ENCODE peak calls at places on chromosomes 1 and 21, in ten cellular contexts. J is GM12878, Z is upper lobe of left lung, B is HCT116, U is prostate gland, O is GM12892, I is GM12891, E is transverse colon, D is HL-60, Q is GM23338. Y is an unnamed sample.

GRCh38 chr1:158819461-158820443 is 11.4 kb upstream of the MNDA start:
- DNase-seq in J (peak; percentile 35), Z (no peak), B (no peak), U (no peak), O (no peak), I (no peak), E (no peak), D (peak; percentile 21), Q (no peak), Y (peak; percentile 79)

GRCh38 chr1:222454782-222455181 is 93.1 kb downstream of the HHIPL2 start:
- DNase-seq in J (no peak), Z (no peak), B (no peak), U (no peak), O (no peak), I (no peak), E (peak; percentile 8), D (no peak), Q (peak; percentile 25), Y (no peak)

GRCh38 chr1:228141082-228141870 is 1.2 kb downstream of the GUK1 start:
- DNase-seq in J (no peak), Z (peak; percentile 39), B (no peak), U (no peak), O (no peak), I (peak; percentile 56), E (peak; percentile 58), D (no peak), Q (no peak), Y (peak; percentile 79)

GRCh38 chr1:188433428-188433827 is 1604.7 kb downstream of the PLA2G4A start:
- DNase-seq in J (no peak), Z (no peak), B (no peak), U (no peak), O (no peak), I (no peak), E (no peak), D (no peak), Q (no peak), Y (no peak)

GRCh38 chr1:228697209-228698016 is 37.9 kb upstream of the RHOU start:
- DNase-seq in J (no peak), Z (no peak), B (no peak), U (peak; percentile 20), O (no peak), I (no peak), E (peak; percentile 32), D (peak; percentile 92), Q (peak; percentile 17), Y (no peak)

GRCh38 chr1:46466477-46467182 is 23.0 kb upstream of the DMBX1 start:
- DNase-seq in J (no peak), Z (peak; percentile 90), B (no peak), U (no peak), O (no peak), I (no peak), E (no peak), D (no peak), Q (peak; percentile 83), Y (no peak)

GRCh38 chr1:56169856-56170255 is 409.5 kb downstream of the PLPP3 start:
- DNase-seq in J (no peak), Z (no peak), B (no peak), U (no peak), O (no peak), I (no peak), E (no peak), D (no peak), Q (no peak), Y (no peak)

GRCh38 chr1:96075704-96076455 is 645.7 kb upstream of the PTBP2 start:
- DNase-seq in J (no peak), Z (no peak), B (no peak), U (no peak), O (no peak), I (no peak), E (no peak), D (no peak), Q (no peak), Y (no peak)

GRCh38 chr1:200304146-200304545 is 105.7 kb downstream of the ZNF281 start:
- DNase-seq in J (no peak), Z (no peak), B (no peak), U (no peak), O (no peak), I (no peak), E (no peak), D (no peak), Q (no peak), Y (no peak)

GRCh38 chr1:27487927-27488522 is 1.9 kb downstream of the WASF2 start:
- DNase-seq in J (no peak), Z (no peak), B (no peak), U (no peak), O (no peak), I (no peak), E (no peak), D (peak; percentile 42), Q (no peak), Y (no peak)

GRCh38 chr21:29730281-29730680 is 209.5 kb downstream of the GRIK1 start:
- DNase-seq in J (no peak), Z (no peak), B (no peak), U (no peak), O (no peak), I (no peak), E (no peak), D (no peak), Q (no peak), Y (no peak)

GRCh38 chr1:83692524-83693336 is 306.2 kb downstream of the TTLL7 start:
- DNase-seq in J (peak; percentile 9), Z (no peak), B (no peak), U (no peak), O (no peak), I (no peak), E (no peak), D (no peak), Q (peak; percentile 81), Y (no peak)

GRCh38 chr1:216461466-216461865 is 38.2 kb upstream of the USH2A start:
- DNase-seq in J (no peak), Z (no peak), B (no peak), U (no peak), O (no peak), I (no peak), E (no peak), D (no peak), Q (peak; percentile 5), Y (no peak)

GRCh38 chr1:37808369-37809319 is 636 bp upstream of the YRDC start:
- DNase-seq in J (no peak), Z (peak; percentile 95), B (no peak), U (peak; percentile 27), O (peak; percentile 69), I (no peak), E (peak; percentile 79), D (peak; percentile 42), Q (peak; percentile 59), Y (peak; percentile 92)

DNA sequence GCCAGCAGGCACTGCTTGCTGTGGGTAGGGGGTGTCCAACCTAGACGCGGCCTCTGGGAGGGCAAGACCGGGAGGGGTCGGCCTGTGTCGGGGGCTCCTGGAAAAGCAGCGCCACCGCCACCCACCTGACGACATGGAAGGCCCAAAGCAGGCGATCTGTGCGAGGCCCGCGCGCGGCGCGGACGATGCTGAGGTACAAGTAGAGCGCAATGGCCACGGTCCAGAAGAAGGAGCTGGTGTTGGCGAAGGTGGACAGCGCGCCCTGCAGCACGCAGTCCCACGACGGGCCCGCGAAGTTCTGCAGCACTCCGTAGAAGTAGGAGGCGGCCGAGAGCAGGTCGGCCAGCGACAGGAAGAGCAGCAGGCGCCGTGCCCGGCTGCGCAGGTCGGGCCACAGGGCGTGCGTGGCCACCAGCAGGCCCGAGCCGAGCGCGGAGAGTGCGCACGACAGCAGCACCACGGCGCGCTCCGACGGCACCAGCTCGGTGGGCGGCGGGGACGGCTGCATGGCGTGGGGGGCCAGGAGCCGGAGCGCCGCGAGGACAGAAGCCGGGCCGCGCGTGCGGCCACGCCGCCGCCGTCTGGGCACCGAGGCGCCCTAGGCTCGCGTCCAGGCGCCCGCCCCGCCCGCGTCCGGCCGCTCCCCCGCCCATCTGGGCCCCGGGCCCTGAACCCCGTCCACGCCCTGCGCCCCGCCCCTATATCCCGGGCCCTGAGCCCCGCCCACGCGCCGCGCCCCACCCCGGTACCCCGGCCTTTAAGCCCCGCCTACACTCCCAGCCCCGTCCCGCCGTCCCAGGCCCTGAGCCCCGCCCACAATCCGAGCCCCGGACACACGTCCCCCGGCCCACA is at the start of gene GPR157:
- DNase-seq in J (no peak), Z (peak; percentile 99), B (peak; percentile 70), U (peak; percentile 91), O (peak; percentile 95), I (peak; percentile 91), E (peak; percentile 95), D (peak; percentile 48), Q (peak; percentile 89), Y (peak; percentile 100)
- TF ChIP-seq POLR2AphosphoS5 in J (no peak), Z (peak; percentile 50), B (peak; percentile 78), U (no peak), O (no peak), I (no peak), E (no peak), D (no peak), Q (peak; percentile 5), Y (no peak)

DNA sequence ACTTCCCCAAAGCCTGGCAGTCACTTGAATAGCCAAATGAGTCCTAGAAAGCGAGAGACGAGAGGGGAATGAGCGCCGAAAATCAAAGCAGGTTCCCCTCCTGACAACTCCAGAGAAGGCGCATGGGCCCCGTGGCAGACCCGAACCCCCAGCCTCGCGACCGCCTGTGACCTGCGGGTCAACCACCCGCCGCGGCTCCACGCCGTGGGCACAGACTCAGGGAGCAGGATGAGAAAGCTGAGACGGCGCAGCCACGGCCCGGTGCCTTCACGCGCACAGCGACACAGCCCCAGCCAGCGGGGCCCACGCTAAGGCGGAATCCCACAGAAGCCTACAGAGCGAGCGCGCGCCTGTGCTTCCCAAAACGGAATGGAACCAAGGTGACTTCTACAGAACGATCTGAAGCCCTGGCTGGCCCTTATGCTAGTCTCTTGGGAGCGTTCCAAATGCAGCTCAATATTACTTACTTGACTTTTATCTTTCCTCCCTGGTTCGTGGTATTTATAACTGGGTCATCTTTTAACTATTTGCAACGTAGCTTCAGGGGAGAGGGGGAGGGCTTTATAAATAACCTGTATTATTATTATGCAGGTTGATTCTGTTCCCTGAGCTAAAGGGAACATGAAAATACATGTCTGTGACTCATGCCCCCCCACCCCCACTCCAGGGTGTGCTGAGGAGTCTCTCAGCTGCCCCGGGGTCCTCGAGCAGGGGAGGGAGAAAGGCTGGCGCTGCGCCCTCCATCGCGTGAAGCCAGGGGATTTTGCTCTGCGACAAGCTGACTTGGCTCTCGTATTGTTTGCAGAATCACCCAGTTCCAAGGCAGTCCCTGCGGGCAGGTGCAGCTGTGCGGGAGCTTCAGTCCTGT is 1.7 kb downstream of the TSPEAR start:
- DNase-seq in J (no peak), Z (peak; percentile 85), B (no peak), U (no peak), O (no peak), I (no peak), E (no peak), D (no peak), Q (peak; percentile 48), Y (no peak)
- TF ChIP-seq POLR2AphosphoS5 in J (no peak), Z (no peak), B (no peak), U (no peak), O (no peak), I (no peak), E (no peak), D (no peak), Q (no peak), Y (no peak)

GRCh38 chr1:165637427-165637826 is 6.4 kb downstream of the MGST3 start:
- DNase-seq in J (no peak), Z (no peak), B (no peak), U (no peak), O (no peak), I (no peak), E (peak; percentile 22), D (no peak), Q (peak; percentile 8), Y (no peak)
- TF ChIP-seq POLR2AphosphoS5 in J (no peak), Z (peak; percentile 22), B (no peak), U (no peak), O (no peak), I (no peak), E (no peak), D (no peak), Q (no peak), Y (no peak)

GRCh38 chr1:67689267-67690017 is 4.4 kb downstream of the GADD45A start:
- DNase-seq in J (no peak), Z (no peak), B (no peak), U (no peak), O (no peak), I (no peak), E (no peak), D (no peak), Q (no peak), Y (peak; percentile 61)
- TF ChIP-seq POLR2AphosphoS5 in J (peak; percentile 13), Z (no peak), B (no peak), U (no peak), O (no peak), I (no peak), E (no peak), D (no peak), Q (no peak), Y (peak; percentile 65)

Y was measured in K562.